ENCODE peak calls at places on chromosomes 13 and 19, in seven cellular contexts. O, H, T, N, P, R and Q are unnamed samples.

GRCh38 chr13:32318072-32318471 is 2.8 kb downstream of the BRCA2 start:
- DNase-seq in T (no peak), P (no peak), R (no peak), O (no peak), H (no peak), N (no peak), Q (no peak)

GRCh38 chr13:99528547-99528946 is 27.3 kb downstream of the TM9SF2 start:
- DNase-seq in P (no peak), T (peak; percentile 18), O (no peak), H (peak; percentile 8), R (no peak), N (no peak), Q (peak; percentile 25)

GRCh38 chr19:18428837-18429674 is 8.9 kb downstream of the ISYNA1 start:
- DNase-seq in P (peak; percentile 95), H (peak; percentile 98), N (peak; percentile 97), T (peak; percentile 83), R (no peak), O (peak; percentile 96), Q (no peak)

GRCh38 chr13:110466261-110466660 is 95.3 kb downstream of the RAB20 start:
- DNase-seq in T (no peak), O (no peak), H (peak; percentile 87), R (no peak), N (no peak), P (no peak), Q (no peak)

GRCh38 chr19:6736169-6736916 is 1.0 kb downstream of the GPR108 start:
- DNase-seq in P (peak; percentile 83), N (peak; percentile 94), R (peak; percentile 81), T (peak; percentile 90), O (peak; percentile 75), H (peak; percentile 88), Q (peak; percentile 85)

GRCh38 chr19:47228937-47229673 is 1.9 kb downstream of the BBC3 start:
- DNase-seq in R (no peak), N (peak; percentile 61), H (peak; percentile 40), T (peak; percentile 42), P (no peak), O (no peak), Q (no peak)

GRCh38 chr19:30536975-30537374 is 164.8 kb downstream of the ZNF536 start:
- DNase-seq in R (no peak), H (no peak), O (no peak), N (no peak), T (no peak), P (no peak), Q (no peak)

GRCh38 chr19:30877591-30878230 is 471.5 kb downstream of the TSHZ3 start:
- DNase-seq in N (no peak), O (no peak), R (no peak), T (no peak), P (no peak), H (no peak), Q (no peak)

GRCh38 chr19:58558066-58558622 is at the start of gene UBE2M:
- DNase-seq in O (peak; percentile 63), N (peak; percentile 77), T (peak; percentile 57), H (no peak), P (no peak), R (no peak), Q (no peak)

GRCh38 chr19:8238251-8238650 is 29.1 kb downstream of the CERS4 start:
- DNase-seq in N (no peak), O (no peak), T (no peak), R (no peak), H (peak; percentile 26), P (no peak), Q (no peak)

DNA sequence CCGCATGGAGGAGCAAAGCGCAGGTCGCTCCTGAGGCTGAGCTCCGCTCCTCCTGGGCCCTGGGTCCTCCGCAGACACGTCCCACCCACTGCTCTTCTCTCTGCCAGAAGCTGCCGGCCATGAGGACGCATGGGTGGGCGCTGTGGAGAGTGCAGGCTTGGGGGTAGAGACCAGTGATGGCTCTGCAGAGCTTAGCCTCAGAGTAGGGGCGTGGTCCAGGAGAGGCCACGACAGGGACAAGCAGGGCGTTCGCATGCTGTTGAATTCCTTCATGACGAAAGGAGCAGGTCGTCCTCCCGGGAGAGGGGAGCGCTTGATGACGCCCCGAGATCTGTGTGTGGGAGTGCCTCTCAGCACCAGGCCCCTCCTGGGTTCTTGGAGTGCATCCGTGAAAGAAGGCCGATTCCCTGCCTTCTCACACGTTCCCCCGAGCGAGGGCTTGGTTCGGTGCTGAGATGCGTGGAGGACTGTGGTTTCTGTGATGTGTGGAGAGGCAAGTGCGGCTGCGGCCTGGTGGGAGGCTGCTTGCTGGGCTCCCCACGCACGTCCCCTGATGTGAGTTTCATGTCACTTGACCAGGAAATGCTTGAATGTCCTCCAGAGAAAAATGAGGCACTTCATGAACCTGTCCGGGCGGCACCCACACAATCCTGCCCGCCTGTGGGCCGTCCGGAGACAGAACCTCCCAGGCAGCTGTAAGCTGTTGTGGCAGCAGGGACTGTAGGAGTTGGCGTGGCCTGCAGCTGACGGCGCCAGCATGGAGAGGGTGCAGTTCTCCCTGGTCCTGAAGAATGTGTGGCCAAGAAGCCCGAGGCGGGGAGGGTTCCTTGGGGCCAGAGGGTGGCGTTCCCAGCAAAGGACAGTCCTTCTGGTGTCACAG is 4.5 kb downstream of the SF3A2 start:
- DNase-seq in T (no peak), P (no peak), N (peak; percentile 59), R (no peak), H (no peak), O (no peak), Q (no peak)
- H3K4me1 ChIP-seq in T (peaks cover 38% of the 10 kb centered on the region), P (peaks cover 21% of the 10 kb centered on the region), N (peaks cover 31% of the 10 kb centered on the region), R (peaks cover 15% of the 10 kb centered on the region), H (peaks cover 38% of the 10 kb centered on the region), O (peaks cover 29% of the 10 kb centered on the region), Q (peaks cover 31% of the 10 kb centered on the region)

DNA sequence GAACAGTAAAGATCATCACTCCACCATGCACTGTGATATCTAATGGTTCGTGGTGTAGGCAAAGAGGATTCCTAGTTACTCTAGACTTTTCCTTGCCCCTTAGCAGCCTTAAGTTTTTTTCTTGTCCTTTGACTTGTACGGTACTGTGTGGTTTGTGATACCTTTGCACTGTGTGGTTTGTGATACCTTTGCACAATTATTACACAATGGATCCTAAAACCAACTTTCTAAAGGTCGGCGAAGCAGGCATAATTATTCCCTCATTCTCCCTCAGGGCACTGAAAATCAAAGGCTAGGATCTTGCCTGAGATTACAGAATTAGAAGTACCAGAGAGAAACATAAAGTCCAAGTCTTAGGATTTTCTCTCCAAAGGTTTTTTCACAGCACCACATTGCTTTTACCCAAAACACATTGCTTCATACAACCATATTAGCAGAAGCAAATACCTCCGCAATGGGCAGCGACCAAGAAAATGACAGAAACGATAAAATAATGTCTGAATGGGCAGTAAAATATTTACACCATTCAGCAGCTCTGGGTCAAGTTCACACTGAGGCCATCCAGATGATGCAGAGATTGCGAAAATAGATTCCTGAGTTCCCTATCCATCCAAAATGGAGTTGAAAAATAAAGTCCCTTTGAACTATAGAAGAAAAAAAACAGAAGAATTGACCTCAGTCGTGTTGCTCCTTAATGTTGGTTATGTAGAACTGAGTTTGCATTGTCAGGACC is 106.4 kb downstream of the FGF14 start:
- DNase-seq in T (no peak), N (peak; percentile 67), P (no peak), H (no peak), O (no peak), R (no peak), Q (no peak)
- H3K4me2 ChIP-seq in T (no peak overlapping the region), N (peak overlapping the region; percentile 1), P (no peak overlapping the region), H (no peak overlapping the region), O (no peak overlapping the region), R (no peak overlapping the region), Q (no peak overlapping the region)

DNA sequence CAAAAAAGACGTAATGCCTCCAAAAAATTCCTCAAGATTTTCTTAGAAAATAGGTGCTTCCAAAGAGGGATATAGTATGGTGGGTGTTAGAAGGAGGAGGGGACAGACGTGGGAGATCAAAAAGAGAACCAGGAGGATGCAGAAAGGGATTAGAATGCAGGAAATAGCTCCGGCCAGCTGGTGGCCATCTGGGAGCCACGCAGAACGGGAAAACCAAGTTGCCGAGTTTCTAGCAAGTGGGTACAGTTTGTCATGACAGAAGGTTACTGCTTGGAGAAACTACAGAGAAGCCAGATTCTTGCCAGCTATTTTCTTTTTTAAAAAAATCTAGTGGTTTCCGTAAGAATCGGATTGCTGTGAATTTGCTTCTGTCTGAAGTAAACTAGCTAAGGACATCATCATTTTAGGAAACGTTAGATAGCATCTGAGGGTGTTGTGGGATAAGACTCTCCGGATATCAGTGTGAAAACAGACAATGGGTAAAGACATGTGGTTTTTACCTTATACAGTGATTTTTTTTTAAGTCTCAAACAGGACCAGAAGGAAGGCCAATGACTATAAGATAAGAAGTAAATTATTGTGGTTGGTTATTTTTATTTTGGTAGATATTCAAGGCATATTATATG is 104.9 kb downstream of the HSPH1 start:
- DNase-seq in N (peak; percentile 51), R (no peak), O (peak; percentile 21), P (peak; percentile 50), H (no peak), T (no peak), Q (no peak)
- TF ChIP-seq EZH2phosphoT487 in N (no peak), R (no peak), O (no peak), P (no peak), H (no peak), T (no peak), Q (no peak)

GRCh38 chr13:39967199-39967959 is 311.9 kb downstream of the COG6 start:
- DNase-seq in N (no peak), R (no peak), O (no peak), H (no peak), T (no peak), P (no peak), Q (peak; percentile 18)

GRCh38 chr13:39968646-39969475 is 313.4 kb downstream of the COG6 start:
- DNase-seq in N (no peak), R (no peak), H (no peak), P (no peak), T (no peak), O (no peak), Q (peak; percentile 37)

GRCh38 chr13:39963612-39964011 is 308.1 kb downstream of the COG6 start:
- DNase-seq in H (no peak), O (no peak), P (no peak), T (no peak), R (no peak), N (no peak), Q (no peak)

GRCh38 chr13:39961036-39961435 is 305.6 kb downstream of the COG6 start:
- DNase-seq in P (no peak), H (no peak), N (no peak), R (no peak), O (no peak), T (no peak), Q (no peak)

DNA sequence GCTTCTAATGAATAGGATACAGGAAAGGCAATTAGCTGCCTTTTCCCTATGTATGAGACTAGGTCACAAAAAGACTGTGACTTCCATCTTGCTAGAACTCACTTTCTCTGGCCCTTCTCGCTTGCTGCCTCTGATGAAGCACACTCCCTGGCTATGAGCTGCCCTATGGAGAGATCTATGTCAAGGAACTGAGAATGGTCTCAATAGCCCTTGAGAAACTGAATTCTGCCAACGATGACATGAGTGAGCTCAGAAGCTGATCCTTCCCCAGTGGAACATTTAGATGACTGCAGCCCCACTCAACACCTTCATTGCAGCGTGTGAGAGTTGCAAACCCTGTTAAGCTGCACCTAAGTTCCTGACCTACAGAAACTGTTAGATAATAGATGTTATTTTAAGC is 309.8 kb downstream of the COG6 start:
- DNase-seq in N (no peak), O (no peak), T (no peak), H (no peak), P (no peak), R (no peak), Q (no peak)
- H3K4me1 ChIP-seq in N (no peaks in the 10 kb centered on the region), O (no peaks in the 10 kb centered on the region), T (no peaks in the 10 kb centered on the region), H (peaks cover 11% of the 10 kb centered on the region), P (no peaks in the 10 kb centered on the region), R (no peaks in the 10 kb centered on the region), Q (no peaks in the 10 kb centered on the region)

GRCh38 chr19:16457954-16458331 is 13.8 kb downstream of the EPS15L1 start:
- DNase-seq in H (no peak), P (no peak), R (no peak), O (no peak), N (no peak), T (no peak), Q (no peak)
- H3K4me2 ChIP-seq in H (no peak overlapping the region), P (peak overlapping the region; percentile 89), R (no peak overlapping the region), O (peak overlapping the region; percentile 57), N (peak overlapping the region; percentile 52), T (peak overlapping the region; percentile 86), Q (no peak overlapping the region)